ENCODE peak calls at places on chromosomes 16 and 17, in ten cellular contexts. One of them, this sample, is unnamed.

GRCh38 chr17:43547659-43548256 is 1.6 kb upstream of the ETV4 start:
- DNase-seq in AG10803: no peak
- DNase-seq in H54: no peak
- DNase-seq in activated gamma-delta T cell treated with anti-CD3 and anti-CD28 coated beads, Interleukin-2, amount 50 U/mL, for 16 hours: no peak
- DNase-seq in stimulated activated CD8-positive, alpha-beta memory T cell treated with anti-CD3 and anti-CD28 coated beads, Interleukin-4, amount 100 ng/mL, for 1 hour: no peak
- DNase-seq in nucleus accumbens: no peak
- DNase-seq in AG04450: no peak
- DNase-seq in left cardiac atrium: no peak
- DNase-seq in activated T-helper 2 cell treated with anti-CD3 and anti-CD28 coated beads, Interferon-gamma antibody, Interleukin-2, Interleukin-4, amounts not matched to agents 10 μg/mL and 5 μg/mL and 100 μg/mL, durations not matched to agents 14 hours and 24 hours and 36 hours: no peak
- DNase-seq in activated CD4-positive, alpha-beta T cell treated with anti-CD3 and anti-CD28 coated beads, Interleukin-2, amount 50 U/mL, for 1 hour: no peak
- DNase-seq in this sample: no peak

GRCh38 chr16:62738631-62739030 is 702.4 kb upstream of the CDH8 start:
- DNase-seq in AG10803: no peak
- DNase-seq in H54: no peak
- DNase-seq in activated gamma-delta T cell treated with anti-CD3 and anti-CD28 coated beads, Interleukin-2, amount 50 U/mL, for 16 hours: no peak
- DNase-seq in stimulated activated CD8-positive, alpha-beta memory T cell treated with anti-CD3 and anti-CD28 coated beads, Interleukin-4, amount 100 ng/mL, for 1 hour: no peak
- DNase-seq in nucleus accumbens: peak; percentile 20
- DNase-seq in AG04450: no peak
- DNase-seq in left cardiac atrium: no peak
- DNase-seq in activated T-helper 2 cell treated with anti-CD3 and anti-CD28 coated beads, Interferon-gamma antibody, Interleukin-2, Interleukin-4, amounts not matched to agents 10 μg/mL and 5 μg/mL and 100 μg/mL, durations not matched to agents 14 hours and 24 hours and 36 hours: no peak
- DNase-seq in activated CD4-positive, alpha-beta T cell treated with anti-CD3 and anti-CD28 coated beads, Interleukin-2, amount 50 U/mL, for 1 hour: no peak
- DNase-seq in this sample: no peak

GRCh38 chr16:78460428-78460827 is 361.0 kb downstream of the WWOX start:
- DNase-seq in AG10803: no peak
- DNase-seq in H54: no peak
- DNase-seq in activated gamma-delta T cell treated with anti-CD3 and anti-CD28 coated beads, Interleukin-2, amount 50 U/mL, for 16 hours: no peak
- DNase-seq in stimulated activated CD8-positive, alpha-beta memory T cell treated with anti-CD3 and anti-CD28 coated beads, Interleukin-4, amount 100 ng/mL, for 1 hour: no peak
- DNase-seq in nucleus accumbens: no peak
- DNase-seq in AG04450: no peak
- DNase-seq in left cardiac atrium: no peak
- DNase-seq in activated T-helper 2 cell treated with anti-CD3 and anti-CD28 coated beads, Interferon-gamma antibody, Interleukin-2, Interleukin-4, amounts not matched to agents 10 μg/mL and 5 μg/mL and 100 μg/mL, durations not matched to agents 14 hours and 24 hours and 36 hours: no peak
- DNase-seq in activated CD4-positive, alpha-beta T cell treated with anti-CD3 and anti-CD28 coated beads, Interleukin-2, amount 50 U/mL, for 1 hour: no peak
- DNase-seq in this sample: no peak

GRCh38 chr17:69874220-69874670 is 200.8 kb upstream of the KCNJ16 start:
- DNase-seq in AG10803: peak; percentile 83
- DNase-seq in H54: no peak
- DNase-seq in activated gamma-delta T cell treated with anti-CD3 and anti-CD28 coated beads, Interleukin-2, amount 50 U/mL, for 16 hours: no peak
- DNase-seq in stimulated activated CD8-positive, alpha-beta memory T cell treated with anti-CD3 and anti-CD28 coated beads, Interleukin-4, amount 100 ng/mL, for 1 hour: no peak
- DNase-seq in nucleus accumbens: no peak
- DNase-seq in AG04450: no peak
- DNase-seq in left cardiac atrium: no peak
- DNase-seq in activated T-helper 2 cell treated with anti-CD3 and anti-CD28 coated beads, Interferon-gamma antibody, Interleukin-2, Interleukin-4, amounts not matched to agents 10 μg/mL and 5 μg/mL and 100 μg/mL, durations not matched to agents 14 hours and 24 hours and 36 hours: no peak
- DNase-seq in activated CD4-positive, alpha-beta T cell treated with anti-CD3 and anti-CD28 coated beads, Interleukin-2, amount 50 U/mL, for 1 hour: no peak
- DNase-seq in this sample: no peak

GRCh38 chr17:17401271-17401781 is 75.5 kb upstream of the MED9 start:
- DNase-seq in AG10803: peak; percentile 33
- DNase-seq in H54: peak; percentile 81
- DNase-seq in activated gamma-delta T cell treated with anti-CD3 and anti-CD28 coated beads, Interleukin-2, amount 50 U/mL, for 16 hours: no peak
- DNase-seq in stimulated activated CD8-positive, alpha-beta memory T cell treated with anti-CD3 and anti-CD28 coated beads, Interleukin-4, amount 100 ng/mL, for 1 hour: no peak
- DNase-seq in nucleus accumbens: no peak
- DNase-seq in AG04450: no peak
- DNase-seq in left cardiac atrium: no peak
- DNase-seq in activated T-helper 2 cell treated with anti-CD3 and anti-CD28 coated beads, Interferon-gamma antibody, Interleukin-2, Interleukin-4, amounts not matched to agents 10 μg/mL and 5 μg/mL and 100 μg/mL, durations not matched to agents 14 hours and 24 hours and 36 hours: no peak
- DNase-seq in activated CD4-positive, alpha-beta T cell treated with anti-CD3 and anti-CD28 coated beads, Interleukin-2, amount 50 U/mL, for 1 hour: no peak
- DNase-seq in this sample: peak; percentile 26

GRCh38 chr17:77141846-77142449 is 1.2 kb downstream of the SEC14L1 start:
- DNase-seq in AG10803: no peak
- DNase-seq in H54: no peak
- DNase-seq in activated gamma-delta T cell treated with anti-CD3 and anti-CD28 coated beads, Interleukin-2, amount 50 U/mL, for 16 hours: no peak
- DNase-seq in stimulated activated CD8-positive, alpha-beta memory T cell treated with anti-CD3 and anti-CD28 coated beads, Interleukin-4, amount 100 ng/mL, for 1 hour: no peak
- DNase-seq in nucleus accumbens: no peak
- DNase-seq in AG04450: no peak
- DNase-seq in left cardiac atrium: no peak
- DNase-seq in activated T-helper 2 cell treated with anti-CD3 and anti-CD28 coated beads, Interferon-gamma antibody, Interleukin-2, Interleukin-4, amounts not matched to agents 10 μg/mL and 5 μg/mL and 100 μg/mL, durations not matched to agents 14 hours and 24 hours and 36 hours: no peak
- DNase-seq in activated CD4-positive, alpha-beta T cell treated with anti-CD3 and anti-CD28 coated beads, Interleukin-2, amount 50 U/mL, for 1 hour: no peak
- DNase-seq in this sample: no peak

GRCh38 chr17:81635973-81636504 is 873 bp downstream of the NPLOC4 start:
- DNase-seq in AG10803: peak; percentile 49
- DNase-seq in H54: peak; percentile 80
- DNase-seq in activated gamma-delta T cell treated with anti-CD3 and anti-CD28 coated beads, Interleukin-2, amount 50 U/mL, for 16 hours: no peak
- DNase-seq in stimulated activated CD8-positive, alpha-beta memory T cell treated with anti-CD3 and anti-CD28 coated beads, Interleukin-4, amount 100 ng/mL, for 1 hour: no peak
- DNase-seq in nucleus accumbens: no peak
- DNase-seq in AG04450: no peak
- DNase-seq in left cardiac atrium: no peak
- DNase-seq in activated T-helper 2 cell treated with anti-CD3 and anti-CD28 coated beads, Interferon-gamma antibody, Interleukin-2, Interleukin-4, amounts not matched to agents 10 μg/mL and 5 μg/mL and 100 μg/mL, durations not matched to agents 14 hours and 24 hours and 36 hours: no peak
- DNase-seq in activated CD4-positive, alpha-beta T cell treated with anti-CD3 and anti-CD28 coated beads, Interleukin-2, amount 50 U/mL, for 1 hour: no peak
- DNase-seq in this sample: no peak

GRCh38 chr16:53884748-53885147 is 180.8 kb downstream of the FTO start:
- DNase-seq in AG10803: peak; percentile 27
- DNase-seq in H54: no peak
- DNase-seq in activated gamma-delta T cell treated with anti-CD3 and anti-CD28 coated beads, Interleukin-2, amount 50 U/mL, for 16 hours: no peak
- DNase-seq in stimulated activated CD8-positive, alpha-beta memory T cell treated with anti-CD3 and anti-CD28 coated beads, Interleukin-4, amount 100 ng/mL, for 1 hour: no peak
- DNase-seq in nucleus accumbens: no peak
- DNase-seq in AG04450: no peak
- DNase-seq in left cardiac atrium: no peak
- DNase-seq in activated T-helper 2 cell treated with anti-CD3 and anti-CD28 coated beads, Interferon-gamma antibody, Interleukin-2, Interleukin-4, amounts not matched to agents 10 μg/mL and 5 μg/mL and 100 μg/mL, durations not matched to agents 14 hours and 24 hours and 36 hours: no peak
- DNase-seq in activated CD4-positive, alpha-beta T cell treated with anti-CD3 and anti-CD28 coated beads, Interleukin-2, amount 50 U/mL, for 1 hour: no peak
- DNase-seq in this sample: no peak

GRCh38 chr17:14011740-14012405 is 57.4 kb upstream of the COX10 start:
- DNase-seq in AG10803: no peak
- DNase-seq in H54: no peak
- DNase-seq in activated gamma-delta T cell treated with anti-CD3 and anti-CD28 coated beads, Interleukin-2, amount 50 U/mL, for 16 hours: no peak
- DNase-seq in stimulated activated CD8-positive, alpha-beta memory T cell treated with anti-CD3 and anti-CD28 coated beads, Interleukin-4, amount 100 ng/mL, for 1 hour: no peak
- DNase-seq in nucleus accumbens: no peak
- DNase-seq in AG04450: no peak
- DNase-seq in left cardiac atrium: no peak
- DNase-seq in activated T-helper 2 cell treated with anti-CD3 and anti-CD28 coated beads, Interferon-gamma antibody, Interleukin-2, Interleukin-4, amounts not matched to agents 10 μg/mL and 5 μg/mL and 100 μg/mL, durations not matched to agents 14 hours and 24 hours and 36 hours: no peak
- DNase-seq in activated CD4-positive, alpha-beta T cell treated with anti-CD3 and anti-CD28 coated beads, Interleukin-2, amount 50 U/mL, for 1 hour: no peak
- DNase-seq in this sample: no peak

GRCh38 chr17:32626371-32626770 is 139.6 kb downstream of the CDK5R1 start:
- DNase-seq in AG10803: no peak
- DNase-seq in H54: no peak
- DNase-seq in activated gamma-delta T cell treated with anti-CD3 and anti-CD28 coated beads, Interleukin-2, amount 50 U/mL, for 16 hours: no peak
- DNase-seq in stimulated activated CD8-positive, alpha-beta memory T cell treated with anti-CD3 and anti-CD28 coated beads, Interleukin-4, amount 100 ng/mL, for 1 hour: no peak
- DNase-seq in nucleus accumbens: no peak
- DNase-seq in AG04450: no peak
- DNase-seq in left cardiac atrium: no peak
- DNase-seq in activated T-helper 2 cell treated with anti-CD3 and anti-CD28 coated beads, Interferon-gamma antibody, Interleukin-2, Interleukin-4, amounts not matched to agents 10 μg/mL and 5 μg/mL and 100 μg/mL, durations not matched to agents 14 hours and 24 hours and 36 hours: no peak
- DNase-seq in activated CD4-positive, alpha-beta T cell treated with anti-CD3 and anti-CD28 coated beads, Interleukin-2, amount 50 U/mL, for 1 hour: no peak
- DNase-seq in this sample: no peak

GRCh38 chr16:1787322-1788094 is 4.7 kb downstream of the NUBP2 start:
- DNase-seq in AG10803: no peak
- DNase-seq in H54: no peak
- DNase-seq in activated gamma-delta T cell treated with anti-CD3 and anti-CD28 coated beads, Interleukin-2, amount 50 U/mL, for 16 hours: no peak
- DNase-seq in stimulated activated CD8-positive, alpha-beta memory T cell treated with anti-CD3 and anti-CD28 coated beads, Interleukin-4, amount 100 ng/mL, for 1 hour: no peak
- DNase-seq in nucleus accumbens: no peak
- DNase-seq in AG04450: no peak
- DNase-seq in left cardiac atrium: peak; percentile 14
- DNase-seq in activated T-helper 2 cell treated with anti-CD3 and anti-CD28 coated beads, Interferon-gamma antibody, Interleukin-2, Interleukin-4, amounts not matched to agents 10 μg/mL and 5 μg/mL and 100 μg/mL, durations not matched to agents 14 hours and 24 hours and 36 hours: no peak
- DNase-seq in activated CD4-positive, alpha-beta T cell treated with anti-CD3 and anti-CD28 coated beads, Interleukin-2, amount 50 U/mL, for 1 hour: no peak
- DNase-seq in this sample: no peak

GRCh38 chr17:83050651-83051422 is 28.6 kb upstream of the METRNL start:
- DNase-seq in AG10803: no peak
- DNase-seq in H54: no peak
- DNase-seq in activated gamma-delta T cell treated with anti-CD3 and anti-CD28 coated beads, Interleukin-2, amount 50 U/mL, for 16 hours: no peak
- DNase-seq in stimulated activated CD8-positive, alpha-beta memory T cell treated with anti-CD3 and anti-CD28 coated beads, Interleukin-4, amount 100 ng/mL, for 1 hour: no peak
- DNase-seq in nucleus accumbens: no peak
- DNase-seq in AG04450: no peak
- DNase-seq in left cardiac atrium: peak; percentile 29
- DNase-seq in activated T-helper 2 cell treated with anti-CD3 and anti-CD28 coated beads, Interferon-gamma antibody, Interleukin-2, Interleukin-4, amounts not matched to agents 10 μg/mL and 5 μg/mL and 100 μg/mL, durations not matched to agents 14 hours and 24 hours and 36 hours: no peak
- DNase-seq in activated CD4-positive, alpha-beta T cell treated with anti-CD3 and anti-CD28 coated beads, Interleukin-2, amount 50 U/mL, for 1 hour: no peak
- DNase-seq in this sample: no peak